ENCODE peak calls at places on chromosome 3, in eight cellular contexts. F is mesenchymal stem cell; E is anterior cingulate cortex; N is Right ventricle myocardium inferior; Z is ELR; D is CD4-positive, CD25-positive, alpha-beta regulatory T cell; X is iris pigment epithelial cell; B is posterior cingulate gyrus. O is an unnamed sample.

GRCh38 chr3:56133423-56133822 is 334.8 kb downstream of the ERC2 start:
- DNase-seq in N (no peak), X (peak; percentile 86), D (no peak), F (peak; percentile 51), B (no peak), Z (peak; percentile 71), E (no peak), O (no peak)

GRCh38 chr3:42033741-42034140 is 57.4 kb upstream of the TRAK1 start:
- DNase-seq in N (no peak), X (peak; percentile 46), F (no peak), E (no peak), B (no peak), D (no peak), Z (peak; percentile 78), O (no peak)

GRCh38 chr3:128254066-128254590 is 100.8 kb downstream of the EEFSEC start:
- DNase-seq in F (no peak), B (no peak), X (no peak), Z (no peak), N (no peak), D (no peak), E (no peak), O (no peak)

GRCh38 chr3:9340450-9341009 is 22.3 kb upstream of the THUMPD3 start:
- DNase-seq in B (no peak), Z (peak; percentile 91), X (peak; percentile 81), E (no peak), N (no peak), F (peak; percentile 91), D (no peak), O (no peak)

GRCh38 chr3:50275996-50276761 is 2.7 kb upstream of the LSMEM2 start:
- DNase-seq in F (no peak), E (no peak), Z (no peak), D (peak; percentile 55), X (no peak), B (no peak), N (no peak), O (no peak)

GRCh38 chr3:155309581-155309980 is 16.1 kb upstream of the STRIT1 start:
- DNase-seq in X (no peak), B (no peak), E (no peak), N (peak; percentile 65), Z (no peak), F (no peak), D (no peak), O (no peak)

GRCh38 chr3:87503901-87504498 is 227.6 kb upstream of the POU1F1 start:
- DNase-seq in E (no peak), X (peak; percentile 67), B (no peak), Z (peak; percentile 89), F (peak; percentile 43), N (no peak), D (peak; percentile 53), O (peak; percentile 32)

GRCh38 chr3:108099679-108100428 is 9.0 kb upstream of the CD47 start:
- DNase-seq in B (no peak), D (no peak), Z (no peak), N (no peak), X (no peak), E (no peak), F (peak; percentile 26), O (no peak)

GRCh38 chr3:111714305-111714704 is 119.2 kb upstream of the ZBED2 start:
- DNase-seq in F (peak; percentile 13), Z (peak; percentile 65), X (peak; percentile 33), E (no peak), N (no peak), B (no peak), D (no peak), O (no peak)

GRCh38 chr3:185084883-185085282 is 68.0 kb downstream of the C3orf70 start:
- DNase-seq in Z (peak; percentile 82), N (no peak), E (no peak), X (peak; percentile 29), F (peak; percentile 62), D (no peak), B (no peak), O (no peak)

GRCh38 chr3:132231633-132232032 is 85.6 kb upstream of the ACP3 start:
- DNase-seq in X (peak; percentile 59), B (no peak), Z (peak; percentile 37), N (no peak), E (no peak), F (peak; percentile 87), D (no peak), O (no peak)

GRCh38 chr3:72453686-72454085 is 394.6 kb downstream of the SHQ1 start:
- DNase-seq in X (no peak), D (no peak), Z (peak; percentile 6), B (no peak), N (no peak), E (no peak), F (no peak), O (no peak)

GRCh38 chr3:28791713-28792255 is 443.2 kb upstream of the AZI2 start:
- DNase-seq in B (no peak), Z (peak; percentile 3), N (no peak), E (no peak), F (peak; percentile 2), D (no peak), X (peak; percentile 18), O (no peak)